ENCODE peak calls at places on chromosomes 13 and 19, in five cellular contexts. W, F, H, M and J are unnamed samples.

GRCh38 chr19:31054430-31054829 is 294.8 kb downstream of the TSHZ3 start:
- DNase-seq in H (peak), W (peak), F (peak), M (peak), J (peak)

GRCh38 chr19:3055741-3056453 is 6.4 kb downstream of the TLE5 start:
- DNase-seq in H (no peak), W (peak), F (no peak), M (no peak), J (no peak)

GRCh38 chr13:49936943-49937273 is 768 bp upstream of the SPRYD7 start:
- DNase-seq in M (no peak), F (no peak), W (no peak), H (no peak), J (no peak)

GRCh38 chr19:39566064-39566463 is 26.1 kb upstream of the EID2 start:
- DNase-seq in M (no peak), H (no peak), W (no peak), F (no peak), J (peak)

GRCh38 chr19:7527516-7528191 is 5.2 kb downstream of the MCOLN1 start:
- DNase-seq in W (no peak), H (no peak), F (no peak), M (no peak), J (no peak)

GRCh38 chr13:107680115-107680514 is 535.2 kb downstream of the LIG4 start:
- DNase-seq in F (no peak), M (peak), W (no peak), H (no peak), J (no peak)

GRCh38 chr13:27921961-27922910 is 2.4 kb downstream of the PDX1 start:
- DNase-seq in F (no peak), H (no peak), W (no peak), M (no peak), J (no peak)

GRCh38 chr19:3082331-3082730 is 11.8 kb upstream of the GNA11 start:
- DNase-seq in W (no peak), F (no peak), H (no peak), M (no peak), J (no peak)

GRCh38 chr13:80048802-80049201 is 292.1 kb downstream of the SPRY2 start:
- DNase-seq in W (peak), H (peak), M (peak), F (peak), J (peak)

GRCh38 chr19:19362075-19362474 is 41.4 kb downstream of the MAU2 start:
- DNase-seq in W (no peak), M (no peak), H (no peak), F (no peak), J (no peak)

GRCh38 chr19:12866416-12867119 is 14.7 kb downstream of the DNASE2 start:
- DNase-seq in M (no peak), H (no peak), W (no peak), F (no peak), J (no peak)

GRCh38 chr19:54106716-54107115 is 4.1 kb downstream of the NDUFA3 start:
- DNase-seq in W (no peak), F (no peak), H (no peak), M (no peak), J (no peak)

GRCh38 chr13:93977986-93978385 is 501.5 kb downstream of the DCT start:
- DNase-seq in W (no peak), M (peak), F (no peak), H (peak), J (peak)

GRCh38 chr19:49594157-49595005 is 3.4 kb downstream of the PRR12 start:
- DNase-seq in F (no peak), W (no peak), H (no peak), M (no peak), J (no peak)

GRCh38 chr13:24348385-24348784 is 39.0 kb downstream of the C1QTNF9 start:
- DNase-seq in M (no peak), F (no peak), W (no peak), H (no peak), J (no peak)

GRCh38 chr19:29662604-29663404 is 2.5 kb upstream of the PLEKHF1 start:
- DNase-seq in F (peak), M (peak), W (peak), H (peak), J (peak)

GRCh38 chr13:112718318-112718717 is 28.5 kb downstream of the ATP11A start:
- DNase-seq in H (no peak), F (no peak), W (no peak), M (no peak), J (no peak)

GRCh38 chr19:3186891-3187661 is 1.3 kb downstream of the NCLN start:
- DNase-seq in M (no peak), W (no peak), H (no peak), F (no peak), J (no peak)

GRCh38 chr13:61685683-61686013 is 270.0 kb upstream of the PCDH20 start:
- DNase-seq in W (no peak), H (no peak), F (no peak), M (no peak), J (peak)

GRCh38 chr19:42201489-42202289 is 15.8 kb downstream of the DEDD2 start:
- DNase-seq in H (no peak), M (no peak), W (no peak), F (no peak), J (no peak)

GRCh38 chr13:100883453-100883852 is 208.9 kb upstream of the TMTC4 start:
- DNase-seq in F (no peak), W (no peak), M (no peak), H (no peak), J (no peak)

GRCh38 chr13:60358453-60358852 is 38.6 kb upstream of the TDRD3 start:
- DNase-seq in W (no peak), H (no peak), M (no peak), F (no peak), J (no peak)

GRCh38 chr19:47765522-47766358 is 12.8 kb upstream of the SELENOW start:
- DNase-seq in H (no peak), M (peak), W (peak), F (no peak), J (peak)

GRCh38 chr13:94679614-94680013 is 32.7 kb downstream of the SOX21 start:
- DNase-seq in W (no peak), M (no peak), F (no peak), H (no peak), J (no peak)

GRCh38 chr19:2405256-2405655 is 22.1 kb downstream of the TIMM13 start:
- DNase-seq in M (peak), H (no peak), W (no peak), F (no peak), J (no peak)

GRCh38 chr19:576768-577438 is 4.5 kb downstream of the BSG start:
- DNase-seq in M (no peak), H (no peak), F (no peak), W (no peak), J (no peak)

GRCh38 chr19:18098891-18099622 is 1.5 kb downstream of the MAST3 start:
- DNase-seq in W (no peak), F (no peak), M (no peak), H (no peak), J (no peak)

GRCh38 chr13:104296301-104296700 is 1230.1 kb upstream of the SLC10A2 start:
- DNase-seq in H (no peak), M (peak), F (no peak), W (no peak), J (no peak)

GRCh38 chr13:95677564-95678386 is 836 bp downstream of the DNAJC3 start:
- DNase-seq in F (no peak), M (peak), W (peak), H (peak), J (peak)

GRCh38 chr13:113509989-113510388 is 19.5 kb upstream of the DCUN1D2 start:
- DNase-seq in H (no peak), M (no peak), F (no peak), W (no peak), J (no peak)

GRCh38 chr13:30796132-30796832 is 60.9 kb downstream of the ALOX5AP start:
- DNase-seq in F (no peak), M (peak), H (peak), W (peak), J (peak)
- H3K4me3 ChIP-seq in F (no peak), M (no peak), H (peak), W (peak), J (no peak)

DNA sequence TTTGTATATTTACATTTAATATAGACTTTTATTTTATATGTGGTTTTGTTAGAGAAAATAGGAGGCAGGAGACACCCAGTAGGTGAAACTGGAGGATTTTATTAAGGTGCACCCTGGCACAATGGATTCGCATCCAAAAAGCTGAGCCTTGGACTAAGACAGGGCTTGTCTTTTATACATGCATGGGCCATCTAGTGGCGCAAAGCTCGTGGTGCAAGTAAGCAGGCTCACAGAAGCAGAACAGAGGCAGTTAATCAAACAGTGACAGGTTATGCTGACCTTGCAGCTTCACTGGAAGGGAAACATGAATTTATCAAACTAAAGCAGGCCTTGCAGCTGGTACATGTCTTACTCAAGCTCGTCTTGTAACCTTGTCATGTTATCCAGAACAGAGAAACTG is 58.8 kb upstream of the ZNF681 start:
- DNase-seq in F (no peak), M (no peak), H (peak), W (peak), J (peak)
- TF ChIP-seq CTCF in F (peak), M (peak), H (no peak), W (peak), J (peak)

DNA sequence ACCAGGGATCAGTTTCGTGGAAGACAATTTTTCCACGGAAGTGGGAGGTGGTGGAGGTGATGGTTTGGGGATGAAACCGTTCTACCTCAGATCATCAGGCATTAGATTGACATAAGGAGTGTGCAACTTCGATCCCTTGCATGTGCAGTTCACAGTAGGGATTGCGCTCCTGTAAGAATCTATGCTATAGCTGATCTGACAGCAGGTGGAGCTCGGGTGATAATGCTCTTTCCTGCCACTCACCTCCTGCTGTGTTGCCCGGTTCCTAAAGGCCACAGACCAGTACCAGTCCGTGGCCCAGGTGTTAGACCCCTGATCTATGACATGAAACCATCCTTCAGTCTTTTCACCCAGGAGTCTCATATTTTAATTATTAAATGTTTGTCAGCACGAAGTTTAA is 4.0 kb downstream of the ZNF302 start:
- DNase-seq in F (no peak), H (no peak), M (no peak), W (no peak), J (no peak)
- H3K4me3 ChIP-seq in F (no peak), H (no peak), M (no peak), W (no peak), J (no peak)

GRCh38 chr13:108911807-108912206 is 282.4 kb downstream of the MYO16 start:
- DNase-seq in F (no peak), W (peak), H (no peak), M (no peak), J (no peak)
- TF ChIP-seq CTCF in F (no peak), W (no peak), H (no peak), M (no peak), J (no peak)

DNA sequence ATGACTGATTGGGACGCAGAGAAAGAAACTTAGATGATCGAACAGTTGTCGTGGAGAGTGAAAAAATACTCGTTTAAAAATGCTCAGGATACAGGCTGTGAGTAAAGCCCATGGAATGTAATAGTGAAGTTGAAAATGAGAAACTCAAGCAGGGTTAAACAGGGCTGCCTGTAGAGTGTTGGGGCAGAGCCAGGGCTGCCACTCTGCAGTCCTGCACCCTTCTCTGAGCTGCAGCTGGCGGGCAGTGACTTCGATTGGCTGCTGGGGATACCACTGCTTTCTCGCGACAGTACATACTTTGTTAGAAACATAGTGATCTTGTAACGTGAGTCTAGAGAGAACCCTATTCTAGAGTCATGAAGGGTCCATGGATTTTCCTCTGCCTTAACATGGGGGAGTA is 95.4 kb downstream of the ARHGEF7 start:
- DNase-seq in F (peak), M (peak), W (no peak), H (peak), J (peak)
- H3K4me3 ChIP-seq in F (peak), M (peak), W (no peak), H (peak), J (peak)

DNA sequence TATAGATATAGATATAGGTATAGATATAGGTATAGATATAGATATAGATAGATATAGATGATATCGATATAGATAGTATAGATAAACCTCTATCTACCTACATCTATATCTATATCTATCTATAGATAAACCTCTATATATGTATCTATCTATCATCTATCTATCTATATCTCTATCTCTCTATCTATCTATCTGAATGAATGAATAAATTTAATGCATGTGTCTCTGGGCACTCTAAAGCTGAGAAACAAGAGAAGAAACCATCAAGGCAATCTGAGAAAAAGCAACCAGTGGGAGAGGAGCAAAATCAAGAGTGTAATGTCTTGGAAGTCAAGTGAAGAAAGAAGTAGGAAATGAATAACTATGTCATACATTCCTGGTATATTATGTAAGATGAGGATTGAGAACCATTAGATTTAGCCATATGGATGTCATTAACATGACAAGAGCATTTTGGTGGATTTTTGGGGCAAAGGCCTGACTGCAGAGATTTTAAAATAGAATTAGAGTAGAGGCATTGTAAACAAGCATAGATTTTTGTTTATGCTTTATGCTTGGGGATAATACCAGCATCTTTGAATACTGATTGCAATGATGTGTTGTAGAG is 1262.7 kb upstream of the MIR17HG start:
- DNase-seq in F (no peak), H (peak), W (no peak), M (peak), J (peak)
- TF ChIP-seq CTCF in F (no peak), H (no peak), W (no peak), M (no peak), J (no peak)

DNA sequence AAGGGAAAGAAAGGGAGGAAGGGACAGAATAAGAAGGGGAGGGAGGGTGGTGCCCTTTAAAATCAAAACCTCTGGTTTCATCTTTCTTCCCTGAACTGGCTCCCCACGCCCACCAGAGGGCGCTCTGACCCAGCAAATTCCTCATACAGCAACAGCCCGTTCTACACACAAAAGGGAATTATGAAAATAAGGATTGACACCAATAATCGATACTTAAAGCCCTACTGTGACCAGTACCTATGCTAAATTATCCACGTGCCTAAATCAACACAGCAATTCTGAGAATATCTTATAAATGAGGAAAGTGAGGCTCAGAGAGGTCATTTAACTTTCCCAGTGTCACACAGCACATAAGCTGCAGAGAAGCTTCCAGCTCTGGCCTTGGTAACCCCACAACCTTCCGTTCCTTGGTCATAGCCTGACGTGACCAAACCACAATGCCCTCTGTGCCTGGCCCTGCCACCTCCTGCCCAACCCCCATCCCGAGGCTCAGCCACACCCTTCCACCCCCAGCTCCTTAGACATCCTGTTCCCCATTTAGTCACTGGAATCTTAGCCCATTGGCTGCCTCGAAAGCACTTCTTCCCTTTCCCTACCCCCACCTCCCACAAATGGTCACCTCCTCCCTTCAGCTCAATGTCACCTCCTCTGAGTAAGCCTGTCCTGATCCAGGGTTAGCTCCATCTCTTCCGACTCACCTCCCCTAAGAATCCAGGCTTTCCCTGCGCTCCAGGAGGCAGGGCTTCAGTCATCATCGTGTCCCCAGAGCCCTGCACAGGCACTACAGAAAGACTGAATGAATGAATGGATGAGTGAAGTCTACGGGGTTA is 34.2 kb upstream of the PNMA8B start:
- DNase-seq in H (no peak), M (peak), F (no peak), W (peak), J (peak)
- H3K4me3 ChIP-seq in H (no peak), M (no peak), F (no peak), W (no peak), J (no peak)